ENCODE peak calls at places on chromosomes 3 and 15, in four cellular contexts. Z is PC-3, A is Peyer's patch, K is brain microvascular endothelial cell. X is an unnamed sample.

GRCh38 chr15:38564557-38565286 is at the start of gene RASGRP1:
- DNase-seq in Z (peak), K (peak), A (peak), X (peak)

GRCh38 chr15:66115568-66116206 is 137.9 kb downstream of the MEGF11 start:
- DNase-seq in A (peak), Z (no peak), K (no peak), X (no peak)

GRCh38 chr3:15647629-15648167 is 46.2 kb downstream of the BTD start:
- DNase-seq in A (peak), Z (peak), K (peak), X (peak)

GRCh38 chr3:38153221-38153620 is 12.1 kb upstream of the OXSR1 start:
- DNase-seq in Z (no peak), A (no peak), K (no peak), X (no peak)

GRCh38 chr3:73622135-73622534 is 2.6 kb downstream of the PDZRN3 start:
- DNase-seq in A (peak), Z (no peak), K (no peak), X (no peak)

GRCh38 chr3:175338775-175339535 is 479.8 kb downstream of the NAALADL2 start:
- DNase-seq in Z (peak), K (peak), A (peak), X (peak)

GRCh38 chr3:5022966-5023776 is 43.9 kb downstream of the BHLHE40 start:
- DNase-seq in Z (peak), K (peak), A (no peak), X (peak)

GRCh38 chr15:62626903-62627302 is 415.6 kb upstream of the TPM1 start:
- DNase-seq in A (no peak), Z (no peak), K (no peak), X (no peak)

GRCh38 chr3:168002786-168003368 is 92.8 kb downstream of the GOLIM4 start:
- DNase-seq in Z (peak), K (peak), A (peak), X (no peak)

GRCh38 chr3:72465853-72466252 is 382.4 kb downstream of the SHQ1 start:
- DNase-seq in K (no peak), A (no peak), Z (no peak), X (no peak)

GRCh38 chr3:150597646-150598045 is 5.5 kb upstream of the SELENOT start:
- DNase-seq in Z (no peak), K (no peak), A (no peak), X (no peak)

GRCh38 chr15:98943609-98944111 is 63.9 kb downstream of the PGPEP1L start:
- DNase-seq in Z (no peak), K (no peak), A (no peak), X (no peak)

GRCh38 chr3:171168086-171168485 is 141.6 kb upstream of the SLC2A2 start:
- DNase-seq in K (peak), A (peak), Z (peak), X (peak)

GRCh38 chr15:34241376-34242350 is 16.8 kb downstream of the EMC4 start:
- DNase-seq in Z (peak), K (peak), A (no peak), X (peak)

GRCh38 chr15:68343579-68344225 is 66.2 kb downstream of the FEM1B start:
- DNase-seq in Z (no peak), K (no peak), A (no peak), X (no peak)

GRCh38 chr3:149356630-149357029 is 20.8 kb downstream of the TM4SF1 start:
- DNase-seq in K (no peak), A (no peak), Z (no peak), X (no peak)

GRCh38 chr3:171833775-171834460 is 9.2 kb upstream of the TMEM212 start:
- DNase-seq in Z (peak), K (peak), A (no peak), X (no peak)

GRCh38 chr3:72488736-72489030 is 359.6 kb downstream of the SHQ1 start:
- DNase-seq in K (peak), Z (peak), A (no peak), X (peak)

GRCh38 chr3:142595581-142595950 is 627 bp upstream of the PLS1 start:
- DNase-seq in A (no peak), K (peak), Z (peak), X (peak)

GRCh38 chr3:177361042-177361938 is 164.0 kb upstream of the TBL1XR1 start:
- DNase-seq in A (no peak), K (no peak), Z (no peak), X (no peak)

GRCh38 chr15:20671665-20672064 is 130.1 kb upstream of the GOLGA6L6 start:
- DNase-seq in Z (no peak), K (no peak), A (no peak), X (no peak)

GRCh38 chr3:172387728-172388127 is 60.5 kb downstream of the GHSR start:
- DNase-seq in K (no peak), Z (no peak), A (no peak), X (no peak)

GRCh38 chr3:49533786-49534519 is 20.3 kb upstream of the BSN start:
- DNase-seq in K (no peak), Z (no peak), A (no peak), X (no peak)

GRCh38 chr15:34436956-34437442 is 609 bp downstream of the GOLGA8A start:
- DNase-seq in A (peak), Z (peak), K (no peak), X (no peak)

GRCh38 chr15:51856714-51857380 is 27.4 kb downstream of the TMOD3 start:
- DNase-seq in K (no peak), Z (no peak), A (no peak), X (no peak)

GRCh38 chr3:43505351-43505750 is 116.5 kb downstream of the ANO10 start:
- DNase-seq in K (no peak), Z (peak), A (no peak), X (no peak)

GRCh38 chr3:14242490-14243311 is 64.1 kb downstream of the LSM3 start:
- DNase-seq in K (no peak), A (peak), Z (no peak), X (no peak)

GRCh38 chr3:129615751-129616281 is 9.3 kb upstream of the PLXND1 start:
- DNase-seq in A (no peak), K (no peak), Z (no peak), X (no peak)

GRCh38 chr3:113158210-113158609 is 53.1 kb upstream of the BOC start:
- DNase-seq in A (no peak), K (no peak), Z (no peak), X (no peak)

GRCh38 chr3:195102609-195103467 is 168.1 kb downstream of the XXYLT1 start:
- DNase-seq in K (peak), A (peak), Z (peak), X (peak)

GRCh38 chr15:40064231-40064894 is 25.4 kb upstream of the SRP14 start:
- DNase-seq in Z (peak), K (peak), A (peak), X (no peak)

GRCh38 chr15:96612917-96613316 is 282.4 kb downstream of the NR2F2 start:
- DNase-seq in K (no peak), A (no peak), Z (no peak), X (no peak)

GRCh38 chr3:171281256-171281655 is 178.9 kb downstream of the TNIK start:
- DNase-seq in Z (no peak), K (no peak), A (no peak), X (no peak)

GRCh38 chr3:42276419-42277132 is 10.6 kb upstream of the CCK start:
- DNase-seq in Z (no peak), A (no peak), K (no peak), X (no peak)

GRCh38 chr3:29694783-29695182 is 413.9 kb downstream of the RBMS3 start:
- DNase-seq in K (peak), Z (peak), A (no peak), X (peak)

GRCh38 chr3:143203848-143204247 is 84.3 kb downstream of the CHST2 start:
- DNase-seq in Z (peak), K (peak), A (no peak), X (no peak)

GRCh38 chr15:77821959-77822256 is 189.2 kb upstream of the LINGO1 start:
- DNase-seq in K (no peak), Z (no peak), A (no peak), X (no peak)

GRCh38 chr15:56341201-56341600 is 24.0 kb upstream of the TEX9 start:
- DNase-seq in A (no peak), K (no peak), Z (peak), X (no peak)

GRCh38 chr3:40109641-40110490 is 199.6 kb upstream of the EIF1B start:
- DNase-seq in A (no peak), K (no peak), Z (no peak), X (no peak)

GRCh38 chr3:42493798-42494151 is 8.7 kb upstream of the VIPR1 start:
- DNase-seq in Z (no peak), A (no peak), K (no peak), X (no peak)

GRCh38 chr3:187958432-187959003 is 195.4 kb upstream of the LPP start:
- DNase-seq in Z (no peak), K (no peak), A (peak), X (no peak)
- H3K4me3 ChIP-seq in Z (no peak), K (no peak), A (no peak), X (no peak)

GRCh38 chr15:57762302-57762701 is 55.8 kb downstream of the POLR2M start:
- DNase-seq in K (no peak), A (no peak), Z (no peak), X (no peak)
- TF ChIP-seq CTCF in K (peak), A (no peak), Z (peak), X (peak)

DNA sequence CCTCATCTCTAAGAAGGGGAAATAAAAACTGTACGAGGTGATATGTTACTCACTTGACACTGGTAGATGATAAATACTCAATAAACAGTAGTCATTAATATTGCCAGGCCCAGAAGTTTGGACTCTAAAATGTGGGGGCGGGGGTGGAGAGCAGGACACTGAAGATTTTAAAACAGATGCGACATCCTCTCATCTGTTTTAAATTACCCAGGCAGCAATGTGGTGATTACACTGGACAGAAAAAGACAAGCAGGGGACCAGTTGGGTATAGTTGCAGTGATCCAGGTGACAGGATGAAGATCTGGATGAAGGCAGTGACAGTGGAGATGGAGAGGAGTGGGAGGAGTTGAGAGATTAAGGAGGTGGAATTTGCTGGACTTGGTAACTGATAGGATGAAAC is 2.5 kb downstream of the ATG7 start:
- DNase-seq in Z (no peak), K (no peak), A (no peak), X (no peak)
- H3K4me3 ChIP-seq in Z (no peak), K (no peak), A (no peak), X (no peak)

GRCh38 chr3:59308684-59309083 is 258.9 kb upstream of the CFAP20DC start:
- DNase-seq in A (no peak), K (no peak), Z (no peak), X (no peak)
- TF ChIP-seq CTCF in A (no peak), K (peak), Z (peak), X (no peak)

DNA sequence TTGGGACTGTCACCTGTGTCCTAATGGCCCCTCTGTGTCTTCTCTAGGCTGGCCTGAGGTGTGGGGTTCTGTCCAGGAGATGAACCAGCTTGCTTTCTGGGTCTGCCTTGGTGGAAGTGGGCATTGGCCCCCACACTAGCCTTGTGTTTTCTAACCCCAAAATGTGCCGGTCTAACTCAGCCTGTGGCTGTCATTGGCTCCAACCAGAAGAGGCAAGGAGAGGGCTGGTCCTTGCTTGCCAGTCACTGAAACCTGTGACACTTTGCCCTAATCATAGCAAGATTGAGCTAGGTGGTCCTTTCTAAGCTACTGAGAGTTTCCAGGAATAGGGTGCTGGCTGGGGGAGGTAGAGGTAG is 2.2 kb downstream of the C15orf39 start:
- DNase-seq in A (no peak), Z (no peak), K (no peak), X (no peak)
- H3K4me3 ChIP-seq in A (peak), Z (peak), K (peak), X (no peak)

GRCh38 chr3:153856932-153857331 is 264.3 kb upstream of the ARHGEF26 start:
- DNase-seq in Z (peak), K (no peak), A (no peak), X (peak)

GRCh38 chr3:153852355-153852754 is 268.8 kb upstream of the ARHGEF26 start:
- DNase-seq in Z (no peak), A (no peak), K (no peak), X (no peak)

GRCh38 chr3:153853163-153853562 is 268.0 kb upstream of the ARHGEF26 start:
- DNase-seq in Z (no peak), K (no peak), A (no peak), X (no peak)

DNA sequence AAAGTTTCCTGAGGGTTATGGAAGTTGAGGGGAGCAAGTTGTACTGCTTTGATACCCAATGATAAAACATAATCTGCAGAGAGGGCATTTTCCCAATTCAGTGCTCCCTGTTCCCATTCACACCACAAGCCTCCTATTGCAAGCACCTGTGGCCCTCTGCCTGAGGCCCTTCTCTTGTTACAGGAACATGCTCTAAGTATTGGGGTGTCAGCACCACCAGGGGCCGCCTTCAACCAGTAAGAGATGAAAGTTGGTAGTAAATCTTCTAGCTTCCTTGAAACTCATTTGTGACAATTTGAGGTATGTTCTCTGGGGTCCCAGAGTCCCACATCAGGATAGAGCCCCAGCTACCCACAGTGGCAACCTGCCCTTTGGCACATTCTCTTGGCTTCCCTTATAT is 265.4 kb upstream of the ARHGEF26 start:
- DNase-seq in A (no peak), Z (no peak), K (no peak), X (no peak)
- TF ChIP-seq CTCF in A (no peak), Z (no peak), K (no peak), X (no peak)

DNA sequence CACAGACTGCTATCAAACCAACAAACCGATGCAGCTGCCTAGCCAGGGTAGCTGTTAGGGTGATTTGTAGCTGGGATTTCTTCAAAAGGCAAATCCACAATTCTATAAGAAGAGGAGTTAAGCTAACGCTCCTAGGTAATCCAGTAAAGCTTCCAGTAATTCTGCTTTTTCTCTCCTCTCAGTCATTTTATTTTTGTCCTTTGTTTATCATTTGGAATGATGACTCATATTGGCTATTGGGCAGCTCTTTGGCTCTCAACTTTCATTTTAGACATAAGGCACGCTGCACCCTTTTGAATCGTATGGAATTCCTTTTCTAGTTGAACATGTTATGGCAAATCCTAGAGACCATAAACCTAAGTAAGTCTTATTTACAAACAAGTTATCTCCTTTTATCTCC is 53.2 kb upstream of the PPARG start:
- DNase-seq in A (no peak), K (no peak), Z (peak), X (no peak)
- H3K4me3 ChIP-seq in A (no peak), K (no peak), Z (peak), X (no peak)